ENCODE peak calls at places on chromosomes 13 and 19, in six cellular contexts. D is H1, U is HepG2, R is HCT116, O is K562, S is GM12878. K is an unnamed sample.

GRCh38 chr13:113082198-113083021 is 23.2 kb upstream of the F7 start:
- DNase-seq in D (no peak), U (no peak), R (no peak), O (no peak), S (no peak), K (no peak)

GRCh38 chr13:87656311-87656710 is 14.9 kb upstream of the SLITRK5 start:
- DNase-seq in D (no peak), U (no peak), R (no peak), O (no peak), S (no peak), K (no peak)

GRCh38 chr13:109998808-109999528 is 212.6 kb upstream of the IRS2 start:
- DNase-seq in D (no peak), U (no peak), R (no peak), O (no peak), S (no peak), K (no peak)

GRCh38 chr13:108950333-108951010 is 321.1 kb downstream of the MYO16 start:
- DNase-seq in D (no peak), U (no peak), R (no peak), O (no peak), S (no peak), K (no peak)

GRCh38 chr13:103812966-103813365 is 746.7 kb upstream of the SLC10A2 start:
- DNase-seq in D (no peak), U (no peak), R (no peak), O (no peak), S (no peak), K (no peak)

GRCh38 chr13:112892759-112893569 is 76.0 kb upstream of the MCF2L start:
- DNase-seq in D (peak; percentile 73), U (peak; percentile 83), R (no peak), O (no peak), S (no peak), K (no peak)

GRCh38 chr13:77832339-77833100 is 86.1 kb downstream of the EDNRB start:
- DNase-seq in D (no peak), U (no peak), R (no peak), O (no peak), S (no peak), K (no peak)

GRCh38 chr19:38433268-38433733 is at the start of gene RYR1:
- DNase-seq in D (peak; percentile 94), U (no peak), R (peak; percentile 37), O (peak; percentile 98), S (no peak), K (no peak)

GRCh38 chr13:40756042-40756441 is 14.9 kb downstream of the MRPS31 start:
- DNase-seq in D (no peak), U (no peak), R (no peak), O (no peak), S (no peak), K (no peak)

GRCh38 chr19:29372461-29372860 is 153.3 kb upstream of the VSTM2B start:
- DNase-seq in D (peak; percentile 23), U (no peak), R (no peak), O (no peak), S (no peak), K (no peak)

GRCh38 chr13:98482476-98483444 is 94.1 kb downstream of the STK24 start:
- DNase-seq in D (no peak), U (no peak), R (no peak), O (no peak), S (no peak), K (no peak)
- TF ChIP-seq ZNF274 in D (no peak), U (no peak), R (no peak), O (no peak), S (no peak), K (no peak)

DNA sequence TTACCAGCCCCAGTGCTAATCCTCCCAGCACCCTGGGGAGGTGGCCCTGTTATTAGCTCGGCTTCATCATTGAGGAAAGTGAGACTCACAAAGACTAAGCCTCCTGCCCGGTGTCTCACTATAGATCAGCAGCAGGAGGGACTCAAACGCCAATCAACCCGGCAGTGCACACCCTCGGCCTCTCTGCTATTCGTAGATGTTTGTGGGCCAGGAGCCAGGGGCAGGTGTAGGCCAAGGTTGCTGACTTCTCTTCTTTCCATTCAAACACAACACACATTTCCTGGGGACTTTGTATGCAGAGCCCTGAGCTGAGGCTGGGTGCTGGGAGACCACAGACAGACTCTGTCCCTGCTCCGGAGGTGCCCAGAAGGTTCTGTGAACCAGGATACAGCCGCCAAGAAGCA is 9.4 kb upstream of the SBK3 start:
- DNase-seq in D (no peak), U (peak; percentile 68), R (no peak), O (no peak), S (no peak), K (no peak)
- TF ChIP-seq ZNF274 in D (no peak), U (peak; percentile 36), R (no peak), O (no peak), S (no peak), K (no peak)

GRCh38 chr13:25375727-25376358 is 4.1 kb downstream of the ATP8A2 start:
- DNase-seq in D (peak; percentile 59), U (peak; percentile 42), R (peak; percentile 31), O (peak; percentile 52), S (no peak), K (no peak)
- TF ChIP-seq ZNF274 in D (no peak), U (no peak), R (no peak), O (no peak), S (no peak), K (no peak)

GRCh38 chr19:1467512-1468273 is 11.3 kb downstream of the C19orf25 start:
- DNase-seq in D (peak; percentile 71), U (no peak), R (no peak), O (no peak), S (no peak), K (no peak)

GRCh38 chr19:1466461-1467227 is 12.4 kb downstream of the C19orf25 start:
- DNase-seq in D (peak; percentile 63), U (no peak), R (no peak), O (no peak), S (no peak), K (no peak)

GRCh38 chr19:1466018-1466460 is 13.0 kb downstream of the C19orf25 start:
- DNase-seq in D (peak; percentile 63), U (no peak), R (no peak), O (no peak), S (no peak), K (no peak)

GRCh38 chr19:1467228-1467511 is 11.8 kb downstream of the C19orf25 start:
- DNase-seq in D (no peak), U (no peak), R (no peak), O (no peak), S (no peak), K (no peak)

DNA sequence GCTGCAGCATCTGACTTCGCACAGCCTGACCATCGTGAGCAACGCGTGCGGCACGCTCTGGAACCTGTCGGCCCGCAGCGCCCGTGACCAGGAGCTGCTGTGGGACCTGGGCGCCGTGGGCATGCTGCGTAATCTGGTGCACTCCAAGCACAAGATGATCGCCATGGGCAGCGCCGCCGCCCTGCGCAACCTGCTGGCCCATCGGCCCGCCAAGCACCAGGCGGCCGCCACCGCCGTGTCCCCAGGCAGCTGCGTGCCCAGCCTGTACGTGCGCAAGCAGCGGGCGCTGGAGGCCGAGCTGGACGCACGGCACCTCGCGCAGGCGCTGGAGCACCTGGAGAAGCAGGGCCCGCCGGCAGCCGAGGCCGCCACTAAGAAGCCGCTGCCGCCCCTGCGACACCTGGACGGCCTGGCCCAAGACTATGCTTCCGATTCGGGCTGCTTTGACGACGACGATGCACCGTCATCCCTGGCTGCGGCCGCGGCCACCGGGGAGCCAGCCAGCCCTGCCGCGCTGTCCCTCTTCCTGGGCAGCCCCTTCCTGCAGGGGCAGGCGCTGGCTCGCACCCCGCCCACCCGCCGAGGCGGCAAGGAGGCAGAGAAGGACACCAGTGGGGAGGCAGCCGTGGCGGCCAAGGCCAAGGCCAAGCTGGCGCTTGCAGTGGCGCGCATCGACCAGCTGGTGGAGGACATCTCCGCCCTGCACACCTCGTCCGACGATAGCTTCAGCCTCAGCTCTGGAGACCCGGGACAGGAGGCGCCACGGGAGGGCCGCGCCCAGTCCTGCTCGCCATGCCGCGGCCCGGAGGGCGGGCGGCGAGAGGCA is 13.6 kb downstream of the C19orf25 start:
- DNase-seq in D (peak; percentile 85), U (no peak), R (no peak), O (no peak), S (no peak), K (no peak)
- TF ChIP-seq ZNF274 in D (no peak), U (no peak), R (no peak), O (no peak), S (no peak), K (no peak)

GRCh38 chr19:46220038-46220615 is 9.4 kb upstream of the IGFL1 start:
- DNase-seq in D (no peak), U (no peak), R (no peak), O (no peak), S (no peak), K (no peak)

GRCh38 chr19:46221152-46221551 is 8.4 kb upstream of the IGFL1 start:
- DNase-seq in D (no peak), U (no peak), R (no peak), O (no peak), S (no peak), K (no peak)

GRCh38 chr19:46216612-46217011 is 12.9 kb upstream of the IGFL1 start:
- DNase-seq in D (no peak), U (no peak), R (no peak), O (no peak), S (no peak), K (no peak)

GRCh38 chr19:46217476-46217875 is 12.1 kb upstream of the IGFL1 start:
- DNase-seq in D (no peak), U (no peak), R (no peak), O (no peak), S (no peak), K (no peak)

GRCh38 chr19:46218160-46218559 is 11.4 kb upstream of the IGFL1 start:
- DNase-seq in D (peak; percentile 89), U (peak; percentile 23), R (peak; percentile 21), O (peak; percentile 39), S (no peak), K (peak; percentile 46)
- TF ChIP-seq ZNF274 in D (no peak), U (no peak), R (no peak), O (no peak), S (no peak), K (no peak)

GRCh38 chr13:35979378-35979911 is 151.7 kb downstream of the DCLK1 start:
- DNase-seq in D (no peak), U (no peak), R (no peak), O (no peak), S (no peak), K (no peak)
- TF ChIP-seq ZNF274 in D (no peak), U (no peak), R (no peak), O (no peak), S (no peak), K (no peak)

GRCh38 chr13:44819245-44819644 is 170.0 kb downstream of the NUFIP1 start:
- DNase-seq in D (no peak), U (peak; percentile 57), R (peak; percentile 85), O (no peak), S (no peak), K (no peak)
- TF ChIP-seq ZNF274 in D (no peak), U (no peak), R (no peak), O (no peak), S (no peak), K (no peak)

K was measured in NT2/D1.